ENCODE peak calls at places on chromosomes 6 and 20, in seven cellular contexts. One of them, this sample, is unnamed.

GRCh38 chr6:10363911-10364310 is 51.0 kb downstream of the TFAP2A start:
- DNase-seq in right lobe of liver: no peak
- DNase-seq in testis: no peak
- DNase-seq in PC-3: peak; percentile 54
- DNase-seq in A549: no peak
- DNase-seq in fibroblast of mammary gland: no peak
- DNase-seq in tibial artery: no peak
- DNase-seq in this sample: no peak

GRCh38 chr20:6008254-6008653 is 45.6 kb downstream of the LRRN4 start:
- DNase-seq in testis: peak; percentile 57
- DNase-seq in right lobe of liver: peak; percentile 39
- DNase-seq in PC-3: peak; percentile 92
- DNase-seq in A549: peak; percentile 45
- DNase-seq in tibial artery: peak; percentile 83
- DNase-seq in fibroblast of mammary gland: peak; percentile 97
- DNase-seq in this sample: peak; percentile 41

GRCh38 chr6:166563200-166563599 is 23.3 kb downstream of the RAMACL start:
- DNase-seq in A549: no peak
- DNase-seq in tibial artery: no peak
- DNase-seq in PC-3: no peak
- DNase-seq in testis: no peak
- DNase-seq in fibroblast of mammary gland: no peak
- DNase-seq in right lobe of liver: no peak
- DNase-seq in this sample: no peak

GRCh38 chr6:125086716-125087115 is 66.9 kb upstream of the TPD52L1 start:
- DNase-seq in PC-3: no peak
- DNase-seq in fibroblast of mammary gland: no peak
- DNase-seq in A549: no peak
- DNase-seq in right lobe of liver: no peak
- DNase-seq in testis: no peak
- DNase-seq in tibial artery: no peak
- DNase-seq in this sample: no peak

GRCh38 chr6:36852481-36853147 is 13.4 kb upstream of the CPNE5 start:
- DNase-seq in PC-3: peak; percentile 20
- DNase-seq in fibroblast of mammary gland: peak; percentile 86
- DNase-seq in testis: no peak
- DNase-seq in A549: no peak
- DNase-seq in tibial artery: peak; percentile 73
- DNase-seq in right lobe of liver: no peak
- DNase-seq in this sample: no peak

GRCh38 chr20:2130062-2130591 is 28.5 kb downstream of the STK35 start:
- DNase-seq in testis: peak; percentile 72
- DNase-seq in tibial artery: no peak
- DNase-seq in A549: no peak
- DNase-seq in right lobe of liver: no peak
- DNase-seq in fibroblast of mammary gland: peak; percentile 69
- DNase-seq in PC-3: no peak
- DNase-seq in this sample: no peak

GRCh38 chr6:89069536-89070163 is 10.9 kb upstream of the PNRC1 start:
- DNase-seq in PC-3: peak; percentile 19
- DNase-seq in testis: no peak
- DNase-seq in tibial artery: no peak
- DNase-seq in fibroblast of mammary gland: no peak
- DNase-seq in right lobe of liver: no peak
- DNase-seq in A549: no peak
- DNase-seq in this sample: no peak

GRCh38 chr6:168159503-168159902 is 80.5 kb upstream of the FRMD1 start:
- DNase-seq in A549: no peak
- DNase-seq in tibial artery: no peak
- DNase-seq in fibroblast of mammary gland: no peak
- DNase-seq in PC-3: no peak
- DNase-seq in right lobe of liver: no peak
- DNase-seq in testis: no peak
- DNase-seq in this sample: no peak

GRCh38 chr20:61812121-61812520 is 253.6 kb downstream of the TAF4 start:
- DNase-seq in A549: no peak
- DNase-seq in testis: no peak
- DNase-seq in tibial artery: no peak
- DNase-seq in fibroblast of mammary gland: no peak
- DNase-seq in right lobe of liver: peak; percentile 2
- DNase-seq in PC-3: no peak
- DNase-seq in this sample: no peak

GRCh38 chr6:147382945-147383554 is 125.4 kb upstream of the SAMD5 start:
- DNase-seq in tibial artery: no peak
- DNase-seq in right lobe of liver: no peak
- DNase-seq in PC-3: peak; percentile 55
- DNase-seq in testis: no peak
- DNase-seq in fibroblast of mammary gland: peak; percentile 51
- DNase-seq in A549: peak; percentile 5
- DNase-seq in this sample: peak; percentile 13

GRCh38 chr20:3420211-3420707 is 12.8 kb upstream of the DNAAF9 start:
- DNase-seq in testis: peak; percentile 34
- DNase-seq in fibroblast of mammary gland: peak; percentile 93
- DNase-seq in right lobe of liver: no peak
- DNase-seq in PC-3: peak; percentile 23
- DNase-seq in tibial artery: peak; percentile 75
- DNase-seq in A549: no peak
- DNase-seq in this sample: peak; percentile 49

GRCh38 chr6:151490996-151491395 is 2.8 kb upstream of the CCDC170 start:
- DNase-seq in A549: no peak
- DNase-seq in right lobe of liver: no peak
- DNase-seq in tibial artery: no peak
- DNase-seq in fibroblast of mammary gland: peak; percentile 53
- DNase-seq in testis: no peak
- DNase-seq in PC-3: no peak
- DNase-seq in this sample: no peak

GRCh38 chr6:151497935-151498726 is 4.3 kb downstream of the CCDC170 start:
- DNase-seq in fibroblast of mammary gland: peak; percentile 30
- DNase-seq in testis: no peak
- DNase-seq in PC-3: no peak
- DNase-seq in A549: no peak
- DNase-seq in tibial artery: no peak
- DNase-seq in right lobe of liver: no peak
- DNase-seq in this sample: no peak

GRCh38 chr6:151495380-151495779 is 1.6 kb downstream of the CCDC170 start:
- DNase-seq in PC-3: no peak
- DNase-seq in right lobe of liver: no peak
- DNase-seq in testis: no peak
- DNase-seq in fibroblast of mammary gland: no peak
- DNase-seq in tibial artery: no peak
- DNase-seq in A549: no peak
- DNase-seq in this sample: no peak

GRCh38 chr6:151493495-151494234 is at the start of gene CCDC170:
- DNase-seq in right lobe of liver: peak; percentile 69
- DNase-seq in testis: peak; percentile 38
- DNase-seq in PC-3: no peak
- DNase-seq in A549: peak; percentile 25
- DNase-seq in fibroblast of mammary gland: no peak
- DNase-seq in tibial artery: no peak
- DNase-seq in this sample: no peak

DNA sequence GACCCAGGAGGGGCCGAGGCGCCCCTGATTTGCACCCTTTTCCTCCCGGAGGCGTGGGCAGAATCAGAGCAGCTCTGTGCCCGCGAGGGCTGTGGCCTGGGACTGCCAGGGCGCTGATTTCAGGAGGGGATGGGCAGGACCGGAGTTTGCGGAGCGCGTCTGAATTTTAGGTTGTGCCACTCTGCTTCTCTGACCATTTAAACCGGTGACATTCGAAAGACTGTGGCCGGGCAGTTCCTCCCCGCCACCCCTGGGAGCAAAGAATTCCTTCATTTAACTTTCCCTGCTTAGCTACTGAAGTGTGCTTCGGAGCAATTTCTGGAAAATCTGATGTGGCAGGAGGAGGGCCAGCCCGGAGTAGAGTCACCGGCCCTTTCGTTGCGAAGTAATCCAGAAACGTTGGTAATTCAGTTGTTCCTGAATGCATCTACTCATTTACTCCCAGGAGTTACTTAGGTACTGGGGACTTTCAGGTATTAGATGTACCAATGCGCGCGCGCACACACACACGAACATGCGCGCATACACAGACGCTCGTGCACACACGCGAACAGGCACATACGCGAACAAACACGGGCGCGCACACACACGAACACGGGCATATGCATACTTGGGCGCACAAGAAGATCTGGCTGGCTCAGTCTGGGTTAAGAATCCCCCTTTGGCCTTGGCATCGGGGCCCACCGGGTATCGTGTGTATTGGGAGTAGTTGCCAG is 576 bp downstream of the CCDC170 start:
- DNase-seq in PC-3: peak; percentile 16
- DNase-seq in fibroblast of mammary gland: peak; percentile 31
- DNase-seq in testis: peak; percentile 69
- DNase-seq in A549: peak; percentile 15
- DNase-seq in right lobe of liver: peak; percentile 50
- DNase-seq in tibial artery: peak; percentile 65
- DNase-seq in this sample: no peak
- H3K4me3 ChIP-seq in PC-3: peak overlapping the region; percentile 79
- H3K4me3 ChIP-seq in fibroblast of mammary gland: peak overlapping the region; percentile 57
- H3K4me3 ChIP-seq in testis: peak overlapping the region; percentile 79
- H3K4me3 ChIP-seq in A549: peak overlapping the region; percentile 75
- H3K4me3 ChIP-seq in right lobe of liver: peak overlapping the region; percentile 76
- H3K4me3 ChIP-seq in tibial artery: peak overlapping the region; percentile 63
- H3K4me3 ChIP-seq in this sample: peak overlapping the region; percentile 25

GRCh38 chr20:23243791-23244190 is 106.8 kb upstream of the NXT1 start:
- DNase-seq in PC-3: no peak
- DNase-seq in right lobe of liver: no peak
- DNase-seq in tibial artery: no peak
- DNase-seq in A549: no peak
- DNase-seq in testis: peak; percentile 41
- DNase-seq in fibroblast of mammary gland: peak; percentile 22
- DNase-seq in this sample: no peak

GRCh38 chr20:23246682-23247664 is 103.6 kb upstream of the NXT1 start:
- DNase-seq in PC-3: no peak
- DNase-seq in testis: peak; percentile 77
- DNase-seq in fibroblast of mammary gland: no peak
- DNase-seq in tibial artery: peak; percentile 75
- DNase-seq in right lobe of liver: no peak
- DNase-seq in A549: no peak
- DNase-seq in this sample: no peak

GRCh38 chr20:23244916-23245552 is 105.6 kb upstream of the NXT1 start:
- DNase-seq in tibial artery: no peak
- DNase-seq in right lobe of liver: no peak
- DNase-seq in PC-3: no peak
- DNase-seq in testis: no peak
- DNase-seq in A549: no peak
- DNase-seq in fibroblast of mammary gland: no peak
- DNase-seq in this sample: no peak

GRCh38 chr20:23244207-23244915 is 106.2 kb upstream of the NXT1 start:
- DNase-seq in tibial artery: no peak
- DNase-seq in right lobe of liver: no peak
- DNase-seq in fibroblast of mammary gland: peak; percentile 61
- DNase-seq in PC-3: no peak
- DNase-seq in A549: no peak
- DNase-seq in testis: peak; percentile 39
- DNase-seq in this sample: no peak

GRCh38 chr20:23245553-23246128 is 105.0 kb upstream of the NXT1 start:
- DNase-seq in A549: peak; percentile 75
- DNase-seq in testis: peak; percentile 53
- DNase-seq in PC-3: peak; percentile 38
- DNase-seq in tibial artery: peak; percentile 77
- DNase-seq in fibroblast of mammary gland: peak; percentile 49
- DNase-seq in right lobe of liver: peak; percentile 64
- DNase-seq in this sample: no peak
- TF ChIP-seq CTCF in A549: peak; percentile 71
- TF ChIP-seq CTCF in testis: no peak
- TF ChIP-seq CTCF in PC-3: peak; percentile 70
- TF ChIP-seq CTCF in tibial artery: peak; percentile 24
- TF ChIP-seq CTCF in fibroblast of mammary gland: peak; percentile 49
- TF ChIP-seq CTCF in right lobe of liver: peak; percentile 45
- TF ChIP-seq CTCF in this sample: peak; percentile 78

GRCh38 chr6:93418113-93418447 is 1.3 kb downstream of the EPHA7 start:
- DNase-seq in fibroblast of mammary gland: no peak
- DNase-seq in right lobe of liver: no peak
- DNase-seq in PC-3: peak; percentile 6
- DNase-seq in tibial artery: no peak
- DNase-seq in A549: peak; percentile 0
- DNase-seq in testis: no peak
- DNase-seq in this sample: no peak

GRCh38 chr6:93420163-93420806 is 926 bp upstream of the EPHA7 start:
- DNase-seq in fibroblast of mammary gland: no peak
- DNase-seq in A549: no peak
- DNase-seq in PC-3: no peak
- DNase-seq in testis: no peak
- DNase-seq in tibial artery: no peak
- DNase-seq in right lobe of liver: no peak
- DNase-seq in this sample: no peak

GRCh38 chr6:93418448-93419303 is 683 bp downstream of the EPHA7 start:
- DNase-seq in PC-3: peak; percentile 13
- DNase-seq in testis: peak; percentile 60
- DNase-seq in A549: peak; percentile 1
- DNase-seq in fibroblast of mammary gland: no peak
- DNase-seq in right lobe of liver: peak; percentile 27
- DNase-seq in tibial artery: peak; percentile 60
- DNase-seq in this sample: no peak

GRCh38 chr6:93417421-93417996 is 1.9 kb downstream of the EPHA7 start:
- DNase-seq in PC-3: peak; percentile 7
- DNase-seq in fibroblast of mammary gland: no peak
- DNase-seq in right lobe of liver: no peak
- DNase-seq in tibial artery: peak; percentile 42
- DNase-seq in A549: peak; percentile 4
- DNase-seq in testis: peak; percentile 18
- DNase-seq in this sample: no peak

DNA sequence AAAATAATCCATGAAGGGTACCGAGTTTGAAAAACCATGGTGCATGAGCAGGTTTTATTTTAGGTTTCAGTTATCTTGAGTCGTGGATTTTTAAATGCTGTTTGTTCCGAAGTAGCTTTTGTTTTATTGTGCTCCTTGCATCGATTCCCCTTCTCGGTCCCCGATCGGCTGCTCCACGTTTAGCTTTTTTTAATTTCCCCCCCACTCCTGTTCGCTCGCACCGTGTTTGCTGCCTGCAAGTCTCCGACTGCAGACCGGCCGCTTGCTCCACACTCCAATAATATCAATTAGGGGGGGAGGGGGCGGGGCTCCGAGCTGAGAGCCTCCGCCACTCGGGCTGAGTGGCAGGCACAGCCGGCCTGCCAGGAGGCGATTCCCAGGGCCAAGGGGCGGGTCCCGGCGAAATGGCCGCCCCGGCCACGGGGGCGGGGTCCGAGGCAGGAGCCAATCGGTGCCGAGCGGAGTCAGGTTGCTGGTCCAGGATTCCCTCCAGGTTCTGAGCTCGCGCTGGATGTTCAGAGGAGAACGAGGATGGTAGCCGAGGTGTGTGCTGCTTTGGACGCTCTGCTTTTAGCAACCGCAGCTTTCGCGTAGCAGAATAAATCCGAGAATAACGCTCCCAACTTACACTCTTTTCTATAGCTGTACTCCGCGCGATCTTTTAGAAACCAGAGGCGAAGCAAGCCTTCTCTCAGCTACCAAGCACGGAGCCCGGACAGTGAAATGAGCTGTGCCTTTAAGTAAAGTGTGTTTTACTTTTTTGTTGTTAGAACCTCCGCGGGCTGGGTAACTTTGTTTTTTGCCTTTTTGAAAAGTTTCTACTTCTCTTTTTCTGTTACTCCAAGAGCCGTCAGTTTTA is at the start of gene EPHA7:
- DNase-seq in testis: peak; percentile 98
- DNase-seq in PC-3: peak; percentile 93
- DNase-seq in right lobe of liver: peak; percentile 84
- DNase-seq in fibroblast of mammary gland: peak; percentile 71
- DNase-seq in tibial artery: peak; percentile 93
- DNase-seq in A549: peak; percentile 46
- DNase-seq in this sample: peak; percentile 71
- H3K4me3 ChIP-seq in testis: peak within 1 kb of the TSS; percentile 59
- H3K4me3 ChIP-seq in PC-3: peak within 1 kb of the TSS; percentile 81
- H3K4me3 ChIP-seq in right lobe of liver: peak within 1 kb of the TSS; percentile 15
- H3K4me3 ChIP-seq in fibroblast of mammary gland: peak within 1 kb of the TSS; percentile 37
- H3K4me3 ChIP-seq in tibial artery: peak within 1 kb of the TSS; percentile 49
- H3K4me3 ChIP-seq in A549: peak within 1 kb of the TSS; percentile 48
- H3K4me3 ChIP-seq in this sample: peak within 1 kb of the TSS; percentile 56

GRCh38 chr6:43457643-43458042 is 2.3 kb upstream of the DLK2 start:
- DNase-seq in right lobe of liver: no peak
- DNase-seq in PC-3: peak; percentile 41
- DNase-seq in testis: no peak
- DNase-seq in A549: no peak
- DNase-seq in fibroblast of mammary gland: no peak
- DNase-seq in tibial artery: no peak
- DNase-seq in this sample: no peak
- TF ChIP-seq CTCF in right lobe of liver: no peak
- TF ChIP-seq CTCF in PC-3: peak; percentile 37
- TF ChIP-seq CTCF in testis: no peak
- TF ChIP-seq CTCF in A549: peak; percentile 38
- TF ChIP-seq CTCF in fibroblast of mammary gland: no peak
- TF ChIP-seq CTCF in tibial artery: no peak
- TF ChIP-seq CTCF in this sample: peak; percentile 44

This sample was measured in LNCaP clone FGC.